ENCODE peak calls at places on chromosome 1, in five cellular contexts. A is body of pancreas; V is activated CD4-positive, alpha-beta T cell treated with anti-CD3 and anti-CD28 coated beads, Interleukin-2, amount 50 U/mL, for 1 hour; Z is thoracic aorta; K is ovary. R is an unnamed sample.
A peak's percentile ranks its signal among the peaks of the same experiment; 100 is the strongest.

GRCh38 chr1:7228252-7228961 is 443.2 kb downstream of the CAMTA1 start:
- DNase-seq in A (no peak), V (no peak), Z (no peak), K (no peak), R (no peak)

GRCh38 chr1:30856260-30856790 is 52.2 kb downstream of the SDC3 start:
- DNase-seq in A (peak; percentile 31), V (no peak), Z (no peak), K (no peak), R (no peak)

GRCh38 chr1:207861442-207862177 is 49.3 kb downstream of the CD34 start:
- DNase-seq in A (no peak), V (peak; percentile 38), Z (no peak), K (no peak), R (no peak)

GRCh38 chr1:185337221-185337620 is 20.2 kb upstream of the IVNS1ABP start:
- DNase-seq in A (no peak), V (no peak), Z (no peak), K (no peak), R (no peak)

GRCh38 chr1:85328713-85329376 is 52.4 kb upstream of the BCL10 start:
- DNase-seq in A (peak; percentile 41), V (no peak), Z (no peak), K (no peak), R (no peak)

GRCh38 chr1:178341218-178341956 is 155.4 kb downstream of the CLEC20A start:
- DNase-seq in A (peak; percentile 59), V (no peak), Z (peak; percentile 43), K (peak; percentile 54), R (no peak)

GRCh38 chr1:54302951-54303843 is 103.0 kb downstream of the SSBP3 start:
- DNase-seq in A (no peak), V (no peak), Z (no peak), K (no peak), R (no peak)

GRCh38 chr1:54384921-54385726 is 21.1 kb downstream of the SSBP3 start:
- DNase-seq in A (no peak), V (no peak), Z (no peak), K (no peak), R (no peak)

GRCh38 chr1:32269744-32270143 is 18.7 kb downstream of the LCK start:
- DNase-seq in A (no peak), V (no peak), Z (no peak), K (no peak), R (no peak)

GRCh38 chr1:162765788-162766187 is 24.7 kb upstream of the HSD17B7 start:
- DNase-seq in A (no peak), V (no peak), Z (no peak), K (no peak), R (no peak)

GRCh38 chr1:25675729-25676476 is 59.3 kb downstream of the MAN1C1 start:
- DNase-seq in A (no peak), V (peak; percentile 58), Z (no peak), K (no peak), R (no peak)

GRCh38 chr1:8284167-8284566 is 33.7 kb upstream of the SLC45A1 start:
- DNase-seq in A (no peak), V (no peak), Z (no peak), K (no peak), R (no peak)

GRCh38 chr1:229619002-229619401 is 6.9 kb downstream of the TAF5L start:
- DNase-seq in A (no peak), V (no peak), Z (no peak), K (no peak), R (no peak)

R was measured in B cell.